ENCODE peak calls at places on chromosomes 3 and 15, in six cellular contexts. R, N, E, X, O and M are unnamed samples.

GRCh38 chr3:188796122-188796631 is 375.6 kb upstream of the TPRG1 start:
- DNase-seq in R (no peak), X (peak), O (peak), E (peak), N (peak), M (no peak)

GRCh38 chr3:73530030-73530411 is 94.7 kb downstream of the PDZRN3 start:
- DNase-seq in E (no peak), O (no peak), X (peak), R (peak), N (peak), M (no peak)

GRCh38 chr3:152272771-152273242 is 4.1 kb downstream of the MBNL1 start:
- DNase-seq in O (no peak), R (no peak), E (no peak), N (peak), X (peak), M (no peak)

GRCh38 chr3:21979706-21980105 is 228.7 kb upstream of the ZNF385D start:
- DNase-seq in N (peak), X (peak), R (no peak), E (no peak), O (no peak), M (no peak)

GRCh38 chr3:176663819-176664218 is 533.5 kb downstream of the TBL1XR1 start:
- DNase-seq in X (peak), O (no peak), N (peak), E (no peak), R (peak), M (peak)

GRCh38 chr3:126208182-126208581 is 27.8 kb upstream of the ALDH1L1 start:
- DNase-seq in R (no peak), X (peak), N (no peak), E (no peak), O (no peak), M (no peak)

GRCh38 chr3:59970384-59970783 is 920.6 kb upstream of the CFAP20DC start:
- DNase-seq in X (no peak), R (no peak), N (no peak), O (no peak), E (no peak), M (no peak)

GRCh38 chr3:16883057-16883725 is 1.6 kb upstream of the PLCL2 start:
- DNase-seq in E (no peak), R (peak), X (no peak), O (no peak), N (no peak), M (no peak)

GRCh38 chr3:107920538-107920937 is 170.3 kb downstream of the CD47 start:
- DNase-seq in N (no peak), O (no peak), E (no peak), R (no peak), X (no peak), M (no peak)

GRCh38 chr3:41338276-41338675 is 139.0 kb downstream of the CTNNB1 start:
- DNase-seq in R (no peak), E (no peak), N (peak), X (peak), O (no peak), M (no peak)

GRCh38 chr15:77599899-77600298 is 32.8 kb downstream of the LINGO1 start:
- DNase-seq in N (peak), O (no peak), E (no peak), X (peak), R (no peak), M (no peak)

GRCh38 chr15:35705885-35706590 is 160.1 kb upstream of the DPH6 start:
- DNase-seq in X (peak), O (no peak), E (no peak), R (no peak), N (peak), M (no peak)

GRCh38 chr3:100825574-100825973 is 116.3 kb downstream of the TFG start:
- DNase-seq in O (no peak), X (no peak), E (no peak), N (no peak), R (no peak), M (no peak)

GRCh38 chr15:101067660-101068522 is 148.7 kb downstream of the LRRK1 start:
- DNase-seq in R (no peak), N (peak), X (no peak), E (no peak), O (no peak), M (no peak)

GRCh38 chr15:101070502-101071273 is 151.5 kb downstream of the LRRK1 start:
- DNase-seq in E (no peak), X (peak), N (peak), O (no peak), R (peak), M (peak)

GRCh38 chr15:101068523-101068960 is 149.4 kb downstream of the LRRK1 start:
- DNase-seq in E (no peak), O (no peak), R (no peak), N (peak), X (no peak), M (no peak)

GRCh38 chr15:101070024-101070423 is 150.9 kb downstream of the LRRK1 start:
- DNase-seq in N (no peak), O (no peak), E (no peak), R (no peak), X (no peak), M (no peak)

DNA sequence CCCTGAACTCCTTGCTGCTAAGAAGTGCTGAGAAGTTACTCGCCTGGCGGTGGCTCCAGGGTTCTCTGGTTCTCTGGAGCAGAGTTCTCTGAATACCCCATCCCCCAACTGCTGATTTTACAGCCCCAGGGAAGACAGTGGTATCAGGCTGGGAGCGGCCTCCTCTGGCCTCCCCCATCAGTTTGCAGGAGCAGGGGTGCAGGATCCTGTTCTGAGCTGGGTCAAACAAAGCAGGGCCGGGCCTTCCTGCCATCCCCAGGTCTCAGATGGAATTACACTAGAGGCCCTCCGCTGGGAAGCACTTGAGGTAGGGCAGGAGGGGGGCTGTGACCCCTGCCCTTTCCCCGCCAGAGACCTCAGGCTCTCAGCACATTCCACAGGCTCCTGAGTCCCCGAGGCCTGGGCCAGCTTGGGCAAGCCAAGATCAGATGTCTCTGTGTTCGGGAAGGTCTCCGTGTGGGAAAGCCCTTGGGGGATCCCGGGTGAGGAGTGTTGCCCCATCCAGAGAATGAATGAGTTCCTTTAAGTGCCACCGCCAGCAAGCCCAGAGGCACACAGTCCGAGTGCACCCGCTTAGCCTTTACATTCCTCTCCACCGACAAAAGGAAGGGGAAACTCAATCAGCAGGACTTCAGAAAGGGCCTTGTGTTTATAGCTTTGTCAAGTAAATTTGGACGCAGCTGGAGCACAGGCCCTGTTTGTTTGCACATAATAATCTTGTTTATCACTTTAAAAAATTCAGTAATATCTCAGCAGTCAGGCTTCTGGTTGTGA is 150.0 kb downstream of the LRRK1 start:
- DNase-seq in X (no peak), E (no peak), N (peak), R (peak), O (no peak), M (no peak)
- TF ChIP-seq CTCF in X (peak), E (no peak), N (peak), R (peak), O (peak), M (no peak)

DNA sequence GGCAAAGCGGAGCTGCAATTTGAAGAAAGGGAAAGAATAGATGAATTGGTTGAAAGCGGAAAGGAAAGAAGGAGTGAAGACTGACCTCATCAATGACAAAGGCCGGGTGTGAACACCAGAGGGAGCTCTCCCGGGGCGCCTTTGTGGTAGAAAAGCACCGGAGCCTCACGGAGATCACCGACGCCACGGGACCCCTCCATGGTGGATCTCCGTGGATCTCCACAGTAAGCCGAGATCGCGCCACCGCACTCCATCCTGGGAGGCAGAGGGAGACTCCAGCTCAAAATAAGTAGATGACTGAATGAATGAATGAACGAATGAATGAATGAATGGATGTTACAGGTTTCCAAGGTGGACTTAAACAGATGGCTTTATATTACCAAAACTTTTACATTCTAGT is 25.0 kb downstream of the GPR160 start:
- DNase-seq in E (no peak), X (no peak), O (no peak), N (no peak), R (no peak), M (no peak)
- TF ChIP-seq CTCF in E (no peak), X (peak), O (no peak), N (no peak), R (no peak), M (no peak)

GRCh38 chr15:70636540-70637165 is 126.7 kb downstream of the UACA start:
- DNase-seq in N (no peak), X (no peak), O (no peak), E (no peak), R (no peak), M (peak)
- TF ChIP-seq CTCF in N (peak), X (peak), O (no peak), E (no peak), R (peak), M (no peak)

GRCh38 chr15:52183562-52184173 is 7.5 kb downstream of the GNB5 start:
- DNase-seq in X (peak), E (peak), O (peak), R (no peak), N (peak), M (peak)

GRCh38 chr15:52186651-52187486 is 4.3 kb downstream of the GNB5 start:
- DNase-seq in E (no peak), N (no peak), X (no peak), R (no peak), O (no peak), M (no peak)

GRCh38 chr15:52181938-52182780 is 9.0 kb downstream of the GNB5 start:
- DNase-seq in R (no peak), E (no peak), X (no peak), N (no peak), O (no peak), M (no peak)

GRCh38 chr15:52185151-52185561 is 6.0 kb downstream of the GNB5 start:
- DNase-seq in O (no peak), R (no peak), X (no peak), N (no peak), E (no peak), M (peak)

DNA sequence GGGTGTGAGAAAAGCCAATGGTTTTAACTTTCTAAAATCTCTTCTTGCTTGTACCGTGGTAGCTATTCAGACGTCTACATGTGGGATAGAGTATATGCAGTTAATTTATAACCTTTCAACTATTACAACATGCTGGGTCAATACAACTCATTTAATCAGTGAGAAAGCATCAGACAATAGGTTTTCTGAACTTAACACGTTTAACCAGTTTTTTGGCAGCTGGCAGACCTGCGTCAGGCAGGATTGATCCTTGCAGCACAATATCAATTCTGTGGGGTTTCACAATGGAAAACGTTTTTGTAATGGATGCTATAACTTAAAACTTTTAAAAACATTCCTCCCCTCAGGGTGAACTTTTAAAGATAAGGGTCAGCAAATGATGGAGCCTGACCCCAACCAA is 6.5 kb downstream of the GNB5 start:
- DNase-seq in R (no peak), O (no peak), E (no peak), N (no peak), X (no peak), M (peak)
- TF ChIP-seq CTCF in R (no peak), O (no peak), E (no peak), N (no peak), X (no peak), M (no peak)

DNA sequence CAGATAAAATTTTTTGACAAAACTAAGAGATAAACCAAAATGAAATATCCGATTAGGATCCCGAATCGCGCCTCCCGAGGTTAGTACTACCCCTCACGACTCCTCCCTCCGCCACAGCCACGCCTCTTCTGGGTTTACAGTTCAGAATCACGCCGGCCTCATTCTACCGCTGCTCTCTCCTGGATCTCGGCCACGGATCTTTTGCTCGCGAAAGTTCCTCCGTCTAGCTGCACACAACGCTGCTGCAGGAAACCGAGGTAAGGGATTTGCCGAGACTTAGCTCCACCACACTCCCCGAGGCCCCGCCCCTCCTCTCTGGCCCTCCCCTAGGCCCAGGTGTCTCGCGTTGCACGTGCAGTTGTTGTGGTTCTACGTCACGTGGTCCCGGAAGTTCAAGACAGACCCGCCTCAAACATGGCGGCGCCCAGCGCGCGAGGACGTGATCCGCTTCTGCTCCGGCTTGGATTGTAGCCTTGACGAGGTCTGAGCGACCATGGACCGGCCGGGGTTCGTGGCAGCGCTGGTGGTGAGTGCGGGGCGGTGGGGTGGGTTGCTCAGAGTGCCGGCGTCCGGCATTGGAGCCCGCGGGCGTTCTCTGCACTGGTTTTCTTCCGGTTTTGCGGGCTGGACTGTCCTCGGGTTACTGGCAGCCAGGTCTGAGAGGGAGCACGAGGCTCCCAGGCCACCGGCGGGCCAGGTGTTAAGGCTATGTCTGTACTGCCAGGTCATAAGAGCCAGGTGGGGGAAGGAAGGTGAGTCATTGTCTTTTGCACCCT is at the start of gene SLC25A26:
- DNase-seq in E (peak), O (peak), N (peak), X (peak), R (peak), M (peak)
- TF ChIP-seq CTCF in E (no peak), O (no peak), N (no peak), X (no peak), R (no peak), M (no peak)

GRCh38 chr3:45010718-45011355 is 15.3 kb upstream of the CLEC3B start:
- DNase-seq in O (no peak), E (no peak), N (peak), X (no peak), R (peak), M (no peak)
- TF ChIP-seq CTCF in O (no peak), E (no peak), N (no peak), X (no peak), R (no peak), M (no peak)